ENCODE peak calls at places on chromosomes 6 and 20, in ten cellular contexts. L is naive thymus-derived CD4-positive, alpha-beta T cell; I is H9; E is iris pigment epithelial cell; C is transverse colon; M is Right ventricle myocardium superior; N is stomach; Y is fibroblast of the aortic adventitia; R is T1000; X is Karpas-422. J is an unnamed sample.

GRCh38 chr6:144581807-144582537 is 296.8 kb downstream of the UTRN start:
- DNase-seq in L (peak), I (peak), E (peak), C (no peak), M (no peak), N (no peak), Y (peak), R (no peak), X (peak), J (peak)

GRCh38 chr6:33683051-33683571 is 28.4 kb downstream of the UQCC2 start:
- DNase-seq in L (no peak), I (no peak), E (no peak), C (no peak), M (no peak), N (no peak), Y (no peak), R (no peak), X (no peak), J (no peak)

GRCh38 chr20:57498425-57499400 is 26.2 kb downstream of the CTCFL start:
- DNase-seq in L (peak), I (peak), E (peak), C (no peak), M (no peak), N (no peak), Y (peak), R (no peak), X (peak), J (peak)

GRCh38 chr6:159966339-159966738 is 2.5 kb upstream of the IGF2R start:
- DNase-seq in L (no peak), I (no peak), E (no peak), C (no peak), M (no peak), N (no peak), Y (no peak), R (no peak), X (no peak), J (no peak)

GRCh38 chr6:19444481-19444880 is 392.7 kb upstream of the ID4 start:
- DNase-seq in L (no peak), I (no peak), E (peak), C (no peak), M (no peak), N (no peak), Y (peak), R (no peak), X (no peak), J (no peak)

GRCh38 chr6:170166511-170167122 is 124.3 kb downstream of the DLL1 start:
- DNase-seq in L (no peak), I (no peak), E (no peak), C (no peak), M (peak), N (peak), Y (no peak), R (no peak), X (no peak), J (no peak)

GRCh38 chr20:10671850-10672578 is 1.8 kb downstream of the JAG1 start:
- DNase-seq in L (no peak), I (peak), E (peak), C (peak), M (peak), N (peak), Y (peak), R (no peak), X (peak), J (peak)

GRCh38 chr20:13898012-13898612 is 92.3 kb downstream of the SEL1L2 start:
- DNase-seq in L (no peak), I (no peak), E (no peak), C (no peak), M (no peak), N (no peak), Y (no peak), R (no peak), X (no peak), J (no peak)

GRCh38 chr6:22470454-22471368 is 98.7 kb upstream of the HDGFL1 start:
- DNase-seq in L (no peak), I (no peak), E (peak), C (peak), M (peak), N (peak), Y (peak), R (peak), X (no peak), J (peak)

GRCh38 chr6:167554854-167555253 is 230.0 kb downstream of the TTLL2 start:
- DNase-seq in L (no peak), I (no peak), E (no peak), C (no peak), M (no peak), N (no peak), Y (no peak), R (no peak), X (no peak), J (no peak)

GRCh38 chr6:111846511-111847409 is 26.5 kb downstream of the FYN start:
- DNase-seq in L (peak), I (no peak), E (no peak), C (no peak), M (peak), N (no peak), Y (peak), R (no peak), X (no peak), J (no peak)